ENCODE peak calls at places on chromosomes 13 and 19, in ten cellular contexts. C is aorta; R is testis; Z is CD8-positive, alpha-beta memory T cell; N is Karpas-422; G is fibroblast of lung; L is endodermal cell; Y is colonic mucosa; U is pancreas; H is body of pancreas. A is an unnamed sample.

GRCh38 chr13:106140476-106140875 is 395.0 kb downstream of the EFNB2 start:
- DNase-seq in C (no peak), R (no peak), Z (no peak), N (no peak), G (peak; percentile 71), L (no peak), Y (no peak), U (no peak), H (no peak), A (no peak)

GRCh38 chr19:41019346-41019745 is 28.3 kb downstream of the CYP2B6 start:
- DNase-seq in C (no peak), R (no peak), Z (no peak), N (no peak), G (no peak), L (peak; percentile 30), Y (no peak), U (no peak), H (no peak), A (peak; percentile 2)

GRCh38 chr19:3186891-3187661 is 1.3 kb downstream of the NCLN start:
- DNase-seq in C (peak; percentile 73), R (no peak), Z (no peak), N (no peak), G (no peak), L (no peak), Y (no peak), U (no peak), H (no peak), A (no peak)

GRCh38 chr19:56538761-56539263 is at the start of gene ZFP28:
- DNase-seq in C (peak; percentile 92), R (peak; percentile 88), Z (peak; percentile 48), N (no peak), G (no peak), L (peak; percentile 91), Y (peak; percentile 81), U (peak; percentile 83), H (no peak), A (peak; percentile 79)

GRCh38 chr19:2362970-2363300 is 2.9 kb downstream of the TMPRSS9 start:
- DNase-seq in C (no peak), R (no peak), Z (no peak), N (no peak), G (no peak), L (no peak), Y (no peak), U (no peak), H (no peak), A (no peak)

GRCh38 chr13:36766295-36766694 is 52.7 kb upstream of the RFXAP start:
- DNase-seq in C (no peak), R (no peak), Z (no peak), N (no peak), G (peak; percentile 24), L (no peak), Y (no peak), U (no peak), H (no peak), A (no peak)

GRCh38 chr13:30396434-30397075 is 25.7 kb upstream of the UBE2L5 start:
- DNase-seq in C (no peak), R (no peak), Z (no peak), N (no peak), G (no peak), L (no peak), Y (no peak), U (no peak), H (no peak), A (no peak)

GRCh38 chr19:10230904-10231623 is at the start of gene S1PR2:
- DNase-seq in C (peak; percentile 93), R (peak; percentile 70), Z (peak; percentile 81), N (peak; percentile 90), G (peak; percentile 88), L (peak; percentile 93), Y (peak; percentile 78), U (peak; percentile 70), H (peak; percentile 76), A (peak; percentile 98)

GRCh38 chr13:41751277-41751676 is 209.6 kb downstream of the VWA8 start:
- DNase-seq in C (no peak), R (peak; percentile 59), Z (no peak), N (no peak), G (peak; percentile 59), L (no peak), Y (no peak), U (no peak), H (peak; percentile 19), A (no peak)

GRCh38 chr19:44723952-44724319 is 24.6 kb upstream of the BCL3 start:
- DNase-seq in C (peak; percentile 92), R (peak; percentile 77), Z (peak; percentile 85), N (peak; percentile 88), G (peak; percentile 79), L (peak; percentile 97), Y (peak; percentile 92), U (peak; percentile 74), H (peak; percentile 87), A (peak; percentile 92)

GRCh38 chr13:113591750-113592149 is 7.2 kb downstream of the TFDP1 start:
- DNase-seq in C (peak; percentile 51), R (peak; percentile 8), Z (peak; percentile 23), N (no peak), G (no peak), L (peak; percentile 11), Y (peak; percentile 5), U (peak; percentile 5), H (no peak), A (peak; percentile 35)

GRCh38 chr19:45250832-45251451 is at the start of gene MARK4:
- DNase-seq in C (peak; percentile 85), R (peak; percentile 57), Z (peak; percentile 76), N (peak; percentile 85), G (peak; percentile 44), L (peak; percentile 82), Y (peak; percentile 40), U (peak; percentile 59), H (peak; percentile 57), A (peak; percentile 99)

GRCh38 chr13:34833562-34834182 is 108.4 kb upstream of the NBEA start:
- DNase-seq in C (no peak), R (no peak), Z (no peak), N (peak; percentile 46), G (no peak), L (peak; percentile 70), Y (no peak), U (no peak), H (no peak), A (no peak)

GRCh38 chr19:28296506-28296905 is 916.4 kb downstream of the UQCRFS1 start:
- DNase-seq in C (no peak), R (no peak), Z (no peak), N (no peak), G (no peak), L (no peak), Y (no peak), U (no peak), H (no peak), A (no peak)
- H3K27ac ChIP-seq in C (no peak overlapping the region), R (no peak overlapping the region), Z (no peak overlapping the region), N (no peak overlapping the region), G (no peak overlapping the region), L (no peak overlapping the region), Y (no peak overlapping the region), U (no peak overlapping the region), H (no peak overlapping the region), A (no peak overlapping the region)

GRCh38 chr13:48561461-48562224 is 28.8 kb upstream of the RCBTB2 start:
- DNase-seq in C (no peak), R (no peak), Z (no peak), N (peak; percentile 61), G (no peak), L (no peak), Y (no peak), U (no peak), H (no peak), A (no peak)

GRCh38 chr13:48562296-48563066 is 29.6 kb upstream of the RCBTB2 start:
- DNase-seq in C (no peak), R (no peak), Z (peak; percentile 84), N (peak; percentile 90), G (no peak), L (no peak), Y (no peak), U (no peak), H (no peak), A (no peak)

GRCh38 chr13:48564046-48564445 is 31.2 kb upstream of the RCBTB2 start:
- DNase-seq in C (no peak), R (no peak), Z (no peak), N (no peak), G (peak; percentile 22), L (no peak), Y (no peak), U (no peak), H (no peak), A (peak; percentile 73)

GRCh38 chr13:48560657-48561337 is 27.9 kb upstream of the RCBTB2 start:
- DNase-seq in C (no peak), R (no peak), Z (no peak), N (no peak), G (no peak), L (no peak), Y (no peak), U (no peak), H (no peak), A (no peak)

GRCh38 chr13:48563611-48564010 is 30.7 kb upstream of the RCBTB2 start:
- DNase-seq in C (no peak), R (no peak), Z (no peak), N (no peak), G (no peak), L (no peak), Y (no peak), U (no peak), H (no peak), A (no peak)
- H3K4me1 ChIP-seq in C (no peaks in the 10 kb centered on the region), R (peaks cover 5% of the 10 kb centered on the region), Z (peaks cover 32% of the 10 kb centered on the region), N (peaks cover 37% of the 10 kb centered on the region), G (no peaks in the 10 kb centered on the region), L (no peaks in the 10 kb centered on the region), Y (no peaks in the 10 kb centered on the region), U (no peaks in the 10 kb centered on the region), H (peaks cover 3% of the 10 kb centered on the region), A (peaks cover 21% of the 10 kb centered on the region)

GRCh38 chr19:21092107-21092506 is 10.1 kb downstream of the ZNF714 start:
- DNase-seq in C (no peak), R (no peak), Z (no peak), N (no peak), G (peak; percentile 6), L (no peak), Y (no peak), U (peak; percentile 28), H (peak; percentile 25), A (peak; percentile 1)
- H3K27ac ChIP-seq in C (no peak overlapping the region), R (no peak overlapping the region), Z (no peak overlapping the region), N (no peak overlapping the region), G (no peak overlapping the region), L (peak overlapping the region; percentile 49), Y (no peak overlapping the region), U (peak overlapping the region; percentile 15), H (no peak overlapping the region), A (no peak overlapping the region)

GRCh38 chr13:79402074-79402635 is 3.9 kb downstream of the RBM26 start:
- DNase-seq in C (no peak), R (no peak), Z (no peak), N (no peak), G (peak; percentile 6), L (no peak), Y (no peak), U (no peak), H (no peak), A (no peak)

GRCh38 chr13:79404361-79404760 is 1.7 kb downstream of the RBM26 start:
- DNase-seq in C (no peak), R (no peak), Z (no peak), N (no peak), G (peak; percentile 7), L (no peak), Y (no peak), U (no peak), H (no peak), A (no peak)

GRCh38 chr13:79401259-79402071 is 4.6 kb downstream of the RBM26 start:
- DNase-seq in C (no peak), R (no peak), Z (no peak), N (peak; percentile 61), G (no peak), L (no peak), Y (no peak), U (no peak), H (no peak), A (no peak)

GRCh38 chr13:79403113-79403512 is 2.9 kb downstream of the RBM26 start:
- DNase-seq in C (no peak), R (no peak), Z (no peak), N (no peak), G (no peak), L (no peak), Y (no peak), U (no peak), H (no peak), A (peak; percentile 73)

GRCh38 chr13:79402679-79403078 is 3.4 kb downstream of the RBM26 start:
- DNase-seq in C (no peak), R (no peak), Z (no peak), N (no peak), G (no peak), L (no peak), Y (no peak), U (no peak), H (no peak), A (no peak)
- H3K4me1 ChIP-seq in C (peaks cover 6% of the 10 kb centered on the region), R (peaks cover 23% of the 10 kb centered on the region), Z (peaks cover 65% of the 10 kb centered on the region), N (peaks cover 50% of the 10 kb centered on the region), G (no peaks in the 10 kb centered on the region), L (peaks cover 3% of the 10 kb centered on the region), Y (peaks cover 23% of the 10 kb centered on the region), U (peaks cover 57% of the 10 kb centered on the region), H (peaks cover 56% of the 10 kb centered on the region), A (peaks cover 37% of the 10 kb centered on the region)